ENCODE peak calls at places on chromosomes 7 and 10, in five cellular contexts. E is brain pericyte; Q is breast epithelium; L is posterior vena cava; P is activated gamma-delta T cell treated with anti-CD3 and anti-CD28 coated beads, Interleukin-2, amount 50 U/mL, for 16 hours. D is an unnamed sample.
A peak's percentile ranks its signal among the peaks of the same experiment; 100 is the strongest.

GRCh38 chr7:157474685-157475084 is 137.9 kb downstream of the DNAJB6 start:
- DNase-seq in Q (peak; percentile 13), E (no peak), L (peak; percentile 66), P (no peak), D (no peak)

GRCh38 chr10:104895981-104896380 is 254.9 kb downstream of the SORCS3 start:
- DNase-seq in Q (no peak), E (no peak), L (no peak), P (no peak), D (no peak)

GRCh38 chr10:110872145-110872983 is 636 bp downstream of the PDCD4 start:
- DNase-seq in P (peak; percentile 71), E (no peak), Q (peak; percentile 66), L (peak; percentile 93), D (peak; percentile 61)

GRCh38 chr10:21364196-21365114 is 161.0 kb downstream of the SKIDA1 start:
- DNase-seq in L (no peak), E (peak; percentile 36), Q (peak; percentile 71), P (no peak), D (no peak)

GRCh38 chr7:142584765-142585164 is 164.5 kb upstream of the PRSS1 start:
- DNase-seq in E (no peak), L (no peak), P (no peak), Q (no peak), D (no peak)

GRCh38 chr10:60299961-60300883 is 89.5 kb downstream of the ANK3 start:
- DNase-seq in E (no peak), Q (no peak), L (no peak), P (no peak), D (no peak)

GRCh38 chr10:71799112-71799511 is 25.8 kb upstream of the VSIR start:
- DNase-seq in L (no peak), Q (no peak), E (no peak), P (no peak), D (no peak)

GRCh38 chr10:49831352-49832040 is 69.4 kb upstream of the OGDHL start:
- DNase-seq in P (no peak), Q (no peak), E (no peak), L (no peak), D (no peak)

GRCh38 chr10:64210211-64210610 is 689.0 kb downstream of the REEP3 start:
- DNase-seq in P (no peak), L (no peak), E (no peak), Q (no peak), D (no peak)

GRCh38 chr7:108057951-108058391 is 55.0 kb upstream of the LAMB1 start:
- DNase-seq in E (no peak), L (no peak), P (no peak), Q (no peak), D (no peak)

GRCh38 chr10:102831322-102832071 is 5.7 kb downstream of the CYP17A1 start:
- DNase-seq in E (no peak), Q (no peak), P (no peak), L (no peak), D (no peak)

GRCh38 chr7:79361214-79361613 is 92.3 kb downstream of the MAGI2 start:
- DNase-seq in E (no peak), L (no peak), P (no peak), Q (no peak), D (no peak)

GRCh38 chr10:23157239-23157661 is 34.9 kb upstream of the PTF1A start:
- DNase-seq in P (no peak), E (no peak), Q (no peak), L (no peak), D (no peak)

GRCh38 chr7:30163231-30163894 is 28.6 kb downstream of the MTURN start:
- DNase-seq in P (no peak), Q (no peak), L (no peak), E (no peak), D (no peak)

GRCh38 chr10:101901340-101901739 is 57.7 kb upstream of the KCNIP2 start:
- DNase-seq in Q (no peak), L (no peak), P (no peak), E (no peak), D (no peak)

GRCh38 chr7:28078036-28078901 is 102.3 kb downstream of the JAZF1 start:
- DNase-seq in P (peak; percentile 31), Q (no peak), E (no peak), L (no peak), D (peak; percentile 23)

GRCh38 chr7:23472046-23472445 is 1.8 kb upstream of the IGF2BP3 start:
- DNase-seq in Q (no peak), P (no peak), E (no peak), L (no peak), D (no peak)

GRCh38 chr10:131167036-131167860 is 144.3 kb downstream of the TCERG1L start:
- DNase-seq in E (no peak), P (no peak), Q (no peak), L (peak; percentile 53), D (no peak)